ENCODE peak calls at places on chromosomes 13 and 19, in four cellular contexts. M is sigmoid colon, A is upper lobe of left lung, K is HepG2. I is an unnamed sample.

GRCh38 chr13:94198666-94199065 is 280.8 kb downstream of the DCT start:
- DNase-seq in M (no peak), A (no peak), K (no peak), I (no peak)

GRCh38 chr19:36060430-36060829 is 5.7 kb downstream of the WDR62 start:
- DNase-seq in M (no peak), A (peak), K (no peak), I (peak)

GRCh38 chr13:44703371-44703770 is 127.2 kb upstream of the TSC22D1 start:
- DNase-seq in M (no peak), A (no peak), K (no peak), I (no peak)

GRCh38 chr19:47124937-47125668 is 5.5 kb upstream of the SAE1 start:
- DNase-seq in M (no peak), A (peak), K (peak), I (no peak)

GRCh38 chr19:17996826-17997316 is 11.1 kb upstream of the ARRDC2 start:
- DNase-seq in M (peak), A (peak), K (peak), I (peak)

GRCh38 chr19:50311723-50312635 is 17.2 kb downstream of the KCNC3 start:
- DNase-seq in M (no peak), A (no peak), K (peak), I (no peak)

GRCh38 chr13:39602614-39603366 is at the start of gene LHFPL6:
- DNase-seq in M (peak), A (peak), K (peak), I (peak)

GRCh38 chr13:30792257-30793000 is 57.1 kb downstream of the ALOX5AP start:
- DNase-seq in M (peak), A (peak), K (peak), I (peak)

GRCh38 chr13:97026759-97027555 is 32.7 kb upstream of the OXGR1 start:
- DNase-seq in M (no peak), A (no peak), K (no peak), I (no peak)

GRCh38 chr19:13102666-13103584 is at the start of gene LYL1:
- DNase-seq in M (peak), A (peak), K (peak), I (peak)

GRCh38 chr19:31356587-31357314 is 7.5 kb upstream of the TSHZ3 start:
- DNase-seq in M (no peak), A (peak), K (no peak), I (no peak)

GRCh38 chr19:39643591-39643990 is 12.1 kb upstream of the LGALS16 start:
- DNase-seq in M (no peak), A (no peak), K (no peak), I (no peak)

GRCh38 chr13:39283062-39283461 is 244.8 kb downstream of the NHLRC3 start:
- DNase-seq in M (no peak), A (no peak), K (no peak), I (no peak)

GRCh38 chr13:109764474-109765292 is 21.7 kb downstream of the IRS2 start:
- DNase-seq in M (no peak), A (no peak), K (no peak), I (no peak)

GRCh38 chr13:97263160-97263559 is 41.0 kb downstream of the MBNL2 start:
- DNase-seq in M (no peak), A (no peak), K (no peak), I (no peak)

GRCh38 chr13:77696006-77696862 is 1.3 kb upstream of the SLAIN1 start:
- DNase-seq in M (no peak), A (no peak), K (no peak), I (no peak)

GRCh38 chr19:29662604-29663404 is 2.5 kb upstream of the PLEKHF1 start:
- DNase-seq in M (peak), A (peak), K (no peak), I (peak)

GRCh38 chr19:1355258-1355973 is 28.3 kb upstream of the NDUFS7 start:
- DNase-seq in M (no peak), A (peak), K (no peak), I (peak)

GRCh38 chr13:40672310-40673060 is 6.0 kb upstream of the FOXO1 start:
- DNase-seq in M (no peak), A (no peak), K (peak), I (no peak)

GRCh38 chr19:39110263-39110967 is 15.2 kb upstream of the PAK4 start:
- DNase-seq in M (peak), A (peak), K (peak), I (no peak)

GRCh38 chr19:18157465-18158063 is 4.6 kb downstream of the PIK3R2 start:
- DNase-seq in M (no peak), A (no peak), K (no peak), I (no peak)

GRCh38 chr19:48196933-48197665 is 26.6 kb downstream of the ZSWIM9 start:
- DNase-seq in M (no peak), A (no peak), K (no peak), I (no peak)

GRCh38 chr19:7778081-7778480 is 15.0 kb downstream of the CLEC4M start:
- DNase-seq in M (no peak), A (no peak), K (no peak), I (no peak)

GRCh38 chr19:58227964-58228583 is 640 bp upstream of the ZNF544 start:
- DNase-seq in M (no peak), A (peak), K (no peak), I (no peak)

GRCh38 chr13:112720814-112721197 is 31.0 kb downstream of the ATP11A start:
- DNase-seq in M (no peak), A (no peak), K (no peak), I (no peak)
- TF ChIP-seq POLR2A in M (no peak), A (no peak), K (no peak), I (no peak)

GRCh38 chr19:40717880-40718773 is 1.2 kb downstream of the ITPKC start:
- DNase-seq in M (no peak), A (no peak), K (peak), I (peak)

GRCh38 chr19:40721140-40721486 is 4.2 kb downstream of the ITPKC start:
- DNase-seq in M (no peak), A (no peak), K (no peak), I (no peak)

GRCh38 chr19:40717325-40717879 is 490 bp downstream of the ITPKC start:
- DNase-seq in M (peak), A (peak), K (no peak), I (peak)

GRCh38 chr19:40718774-40719391 is 2.0 kb downstream of the ITPKC start:
- DNase-seq in M (peak), A (peak), K (peak), I (peak)

DNA sequence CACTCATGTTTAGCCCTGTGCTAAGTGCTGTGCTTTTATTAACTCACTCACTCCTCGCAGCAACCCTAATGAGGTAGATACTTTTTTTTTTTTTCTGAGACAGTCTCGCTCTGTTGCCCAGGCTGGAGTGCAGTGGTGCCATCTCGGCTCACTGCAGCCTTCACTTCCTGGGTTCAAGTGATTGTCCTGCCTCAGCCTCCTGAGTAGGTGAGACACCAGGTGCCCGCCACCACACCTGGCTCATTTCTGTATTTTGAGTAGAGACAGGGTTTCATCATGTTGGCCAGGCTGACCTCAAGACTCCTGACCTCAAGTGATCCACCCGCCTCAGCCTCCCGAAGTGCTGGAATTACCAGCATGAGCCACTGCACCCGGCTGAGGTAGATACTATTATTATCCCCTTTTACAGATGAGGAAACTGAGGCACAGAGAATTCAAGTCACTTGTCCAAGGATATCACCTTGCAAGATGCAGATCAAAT is 2.5 kb downstream of the ITPKC start:
- DNase-seq in M (no peak), A (peak), K (no peak), I (no peak)
- H3K4me3 ChIP-seq in M (peak), A (peak), K (peak), I (peak)

GRCh38 chr13:41802684-41803554 is 158.0 kb downstream of the VWA8 start:
- DNase-seq in M (no peak), A (no peak), K (no peak), I (no peak)
- TF ChIP-seq CTCF in M (no peak), A (no peak), K (no peak), I (no peak)

GRCh38 chr19:6766357-6767080 is 716 bp downstream of the SH2D3A start:
- DNase-seq in M (no peak), A (no peak), K (no peak), I (no peak)

GRCh38 chr19:6769006-6769637 is 1.9 kb upstream of the SH2D3A start:
- DNase-seq in M (no peak), A (no peak), K (no peak), I (no peak)

GRCh38 chr19:6768236-6768785 is 1.1 kb upstream of the SH2D3A start:
- DNase-seq in M (no peak), A (no peak), K (no peak), I (no peak)

GRCh38 chr19:6767081-6767356 is 216 bp downstream of the SH2D3A start:
- DNase-seq in M (no peak), A (no peak), K (peak), I (no peak)

GRCh38 chr19:6767357-6768235 is at the start of gene SH2D3A:
- DNase-seq in M (peak), A (peak), K (peak), I (peak)
- TF ChIP-seq POLR2A in M (no peak), A (no peak), K (no peak), I (no peak)

DNA sequence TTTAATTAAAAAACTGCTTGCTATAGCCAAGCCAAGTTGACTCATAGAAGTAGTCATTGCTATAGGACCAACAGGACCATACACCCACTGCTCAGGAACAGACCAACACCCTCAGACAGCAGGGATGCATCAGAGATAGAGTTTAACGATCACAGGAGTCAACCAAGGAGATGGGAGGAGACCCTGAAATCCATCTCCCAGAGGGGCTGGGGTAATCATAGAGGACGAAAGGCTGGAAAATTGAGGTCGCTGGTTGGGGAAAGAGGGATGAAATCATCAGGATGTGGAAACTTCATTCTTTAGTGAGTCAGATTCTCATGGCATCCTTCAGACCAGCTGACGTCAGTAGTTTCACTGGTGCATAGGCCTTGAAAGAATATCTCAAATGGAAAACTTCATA is 160.4 kb upstream of the GPC6 start:
- DNase-seq in M (no peak), A (no peak), K (no peak), I (no peak)
- H3K4me3 ChIP-seq in M (no peak), A (no peak), K (no peak), I (no peak)